ENCODE peak calls at places on chromosomes 4 and X, in five cellular contexts. One of them, this sample, is unnamed. For H3K4me1, the result is how much of the 10 kb centered on the place peaks cover.

GRCh38 chrX:24201216-24201615 is 51.7 kb downstream of the ZFX start:
- DNase-seq in heart right ventricle: no peak
- DNase-seq in mammary epithelial cell: peak
- DNase-seq in suprapubic skin: no peak
- DNase-seq in aorta: no peak
- DNase-seq in this sample: peak

GRCh38 chrX:74383611-74384010 is 37.7 kb upstream of the SLC16A2 start:
- DNase-seq in aorta: no peak
- DNase-seq in mammary epithelial cell: peak
- DNase-seq in heart right ventricle: peak
- DNase-seq in suprapubic skin: no peak
- DNase-seq in this sample: peak

GRCh38 chr4:29861307-29861706 is 858.9 kb upstream of the PCDH7 start:
- DNase-seq in suprapubic skin: no peak
- DNase-seq in aorta: no peak
- DNase-seq in heart right ventricle: no peak
- DNase-seq in mammary epithelial cell: no peak
- DNase-seq in this sample: no peak

GRCh38 chrX:136780738-136781137 is at the start of gene ARHGEF6:
- DNase-seq in suprapubic skin: no peak
- DNase-seq in aorta: no peak
- DNase-seq in mammary epithelial cell: no peak
- DNase-seq in heart right ventricle: no peak
- DNase-seq in this sample: no peak

GRCh38 chr4:39047691-39048090 is 14.3 kb upstream of the KLHL5 start:
- DNase-seq in heart right ventricle: no peak
- DNase-seq in aorta: no peak
- DNase-seq in mammary epithelial cell: no peak
- DNase-seq in suprapubic skin: no peak
- DNase-seq in this sample: no peak

GRCh38 chrX:133580630-133581029 is 165.3 kb upstream of the GPC4 start:
- DNase-seq in mammary epithelial cell: no peak
- DNase-seq in suprapubic skin: no peak
- DNase-seq in aorta: no peak
- DNase-seq in heart right ventricle: no peak
- DNase-seq in this sample: peak

GRCh38 chrX:38138157-38138556 is 82.5 kb downstream of the SRPX start:
- DNase-seq in suprapubic skin: no peak
- DNase-seq in aorta: no peak
- DNase-seq in mammary epithelial cell: no peak
- DNase-seq in heart right ventricle: no peak
- DNase-seq in this sample: no peak

GRCh38 chr4:188976644-188977115 is 837.4 kb downstream of the TRIML1 start:
- DNase-seq in suprapubic skin: no peak
- DNase-seq in aorta: no peak
- DNase-seq in heart right ventricle: no peak
- DNase-seq in mammary epithelial cell: peak
- DNase-seq in this sample: peak

GRCh38 chr4:100876546-100876945 is 358.7 kb upstream of the EMCN start:
- DNase-seq in mammary epithelial cell: no peak
- DNase-seq in suprapubic skin: no peak
- DNase-seq in aorta: no peak
- DNase-seq in heart right ventricle: no peak
- DNase-seq in this sample: peak

GRCh38 chr4:187993827-187994226 is 1.7 kb upstream of the ZFP42 start:
- DNase-seq in aorta: no peak
- DNase-seq in mammary epithelial cell: no peak
- DNase-seq in heart right ventricle: no peak
- DNase-seq in suprapubic skin: no peak
- DNase-seq in this sample: no peak

GRCh38 chr4:150306719-150307118 is 228.5 kb downstream of the DCLK2 start:
- DNase-seq in mammary epithelial cell: no peak
- DNase-seq in heart right ventricle: no peak
- DNase-seq in suprapubic skin: no peak
- DNase-seq in aorta: no peak
- DNase-seq in this sample: no peak

GRCh38 chrX:148956352-148956751 is 455.9 kb downstream of the AFF2 start:
- DNase-seq in heart right ventricle: no peak
- DNase-seq in suprapubic skin: no peak
- DNase-seq in aorta: no peak
- DNase-seq in mammary epithelial cell: no peak
- DNase-seq in this sample: no peak

GRCh38 chr4:87465739-87466366 is 43.5 kb downstream of the NUDT9 start:
- DNase-seq in suprapubic skin: no peak
- DNase-seq in heart right ventricle: no peak
- DNase-seq in aorta: no peak
- DNase-seq in mammary epithelial cell: peak
- DNase-seq in this sample: no peak

GRCh38 chrX:103774070-103774642 is 2.5 kb upstream of the PLP1 start:
- DNase-seq in aorta: no peak
- DNase-seq in heart right ventricle: no peak
- DNase-seq in suprapubic skin: no peak
- DNase-seq in mammary epithelial cell: peak
- DNase-seq in this sample: no peak

GRCh38 chr4:80306255-80306654 is 29.3 kb upstream of the CFAP299 start:
- DNase-seq in aorta: no peak
- DNase-seq in heart right ventricle: no peak
- DNase-seq in suprapubic skin: no peak
- DNase-seq in mammary epithelial cell: peak
- DNase-seq in this sample: peak

GRCh38 chrX:41447897-41448296 is 754 bp downstream of the NYX start:
- DNase-seq in mammary epithelial cell: no peak
- DNase-seq in suprapubic skin: no peak
- DNase-seq in aorta: no peak
- DNase-seq in heart right ventricle: no peak
- DNase-seq in this sample: no peak

GRCh38 chr4:78477276-78477675 is 74.3 kb upstream of the ANXA3 start:
- DNase-seq in heart right ventricle: no peak
- DNase-seq in mammary epithelial cell: peak
- DNase-seq in suprapubic skin: no peak
- DNase-seq in aorta: no peak
- DNase-seq in this sample: peak

GRCh38 chrX:18873189-18873791 is 110.6 kb downstream of the PHKA2 start:
- DNase-seq in suprapubic skin: no peak
- DNase-seq in mammary epithelial cell: peak
- DNase-seq in aorta: peak
- DNase-seq in heart right ventricle: peak
- DNase-seq in this sample: peak

GRCh38 chr4:151771664-151772063 is 10.9 kb upstream of the GATB start:
- DNase-seq in suprapubic skin: no peak
- DNase-seq in heart right ventricle: no peak
- DNase-seq in aorta: no peak
- DNase-seq in mammary epithelial cell: no peak
- DNase-seq in this sample: no peak

GRCh38 chrX:103879339-103879738 is 47.3 kb upstream of the RAB9B start:
- DNase-seq in suprapubic skin: no peak
- DNase-seq in mammary epithelial cell: peak
- DNase-seq in heart right ventricle: no peak
- DNase-seq in aorta: no peak
- DNase-seq in this sample: peak

GRCh38 chrX:150148749-150149672 is 210.7 kb upstream of the EOLA2 start:
- DNase-seq in aorta: no peak
- DNase-seq in suprapubic skin: no peak
- DNase-seq in mammary epithelial cell: no peak
- DNase-seq in heart right ventricle: no peak
- DNase-seq in this sample: no peak

GRCh38 chrX:276588-277171 is 4.5 kb upstream of the PLCXD1 start:
- DNase-seq in mammary epithelial cell: peak
- DNase-seq in suprapubic skin: peak
- DNase-seq in heart right ventricle: peak
- DNase-seq in aorta: peak
- DNase-seq in this sample: peak

GRCh38 chr4:159070742-159071141 is 32.1 kb upstream of the RAPGEF2 start:
- DNase-seq in mammary epithelial cell: peak
- DNase-seq in suprapubic skin: no peak
- DNase-seq in heart right ventricle: no peak
- DNase-seq in aorta: no peak
- DNase-seq in this sample: no peak

GRCh38 chr4:6112606-6113290 is 87.6 kb downstream of the JAKMIP1 start:
- DNase-seq in suprapubic skin: peak
- DNase-seq in mammary epithelial cell: no peak
- DNase-seq in aorta: no peak
- DNase-seq in heart right ventricle: no peak
- DNase-seq in this sample: no peak

GRCh38 chr4:105714071-105714521 is 5.5 kb downstream of the GSTCD start:
- DNase-seq in aorta: no peak
- DNase-seq in heart right ventricle: no peak
- DNase-seq in suprapubic skin: no peak
- DNase-seq in mammary epithelial cell: peak
- DNase-seq in this sample: peak

GRCh38 chr4:152156448-152156847 is 379.4 kb downstream of the FBXW7 start:
- DNase-seq in heart right ventricle: peak
- DNase-seq in mammary epithelial cell: no peak
- DNase-seq in suprapubic skin: no peak
- DNase-seq in aorta: no peak
- DNase-seq in this sample: no peak

GRCh38 chr4:153159016-153159415 is 45.2 kb upstream of the TRIM2 start:
- DNase-seq in heart right ventricle: no peak
- DNase-seq in suprapubic skin: no peak
- DNase-seq in mammary epithelial cell: no peak
- DNase-seq in aorta: no peak
- DNase-seq in this sample: no peak

GRCh38 chr4:124684301-124684700 is 28.2 kb downstream of the ANKRD50 start:
- DNase-seq in heart right ventricle: no peak
- DNase-seq in mammary epithelial cell: peak
- DNase-seq in suprapubic skin: no peak
- DNase-seq in aorta: no peak
- DNase-seq in this sample: peak

GRCh38 chrX:19708683-19709082 is 178.7 kb downstream of the SH3KBP1 start:
- DNase-seq in aorta: no peak
- DNase-seq in mammary epithelial cell: no peak
- DNase-seq in suprapubic skin: no peak
- DNase-seq in heart right ventricle: no peak
- DNase-seq in this sample: no peak

GRCh38 chr4:159871141-159871540 is 768.3 kb downstream of the RAPGEF2 start:
- DNase-seq in heart right ventricle: no peak
- DNase-seq in aorta: no peak
- DNase-seq in suprapubic skin: no peak
- DNase-seq in mammary epithelial cell: peak
- DNase-seq in this sample: no peak

GRCh38 chrX:69221239-69222102 is 56.2 kb upstream of the PJA1 start:
- DNase-seq in heart right ventricle: no peak
- DNase-seq in suprapubic skin: no peak
- DNase-seq in mammary epithelial cell: no peak
- DNase-seq in aorta: no peak
- DNase-seq in this sample: no peak

GRCh38 chr4:6071191-6071958 is 53.1 kb upstream of the C4orf50 start:
- DNase-seq in aorta: peak
- DNase-seq in mammary epithelial cell: no peak
- DNase-seq in suprapubic skin: no peak
- DNase-seq in heart right ventricle: no peak
- DNase-seq in this sample: no peak

DNA sequence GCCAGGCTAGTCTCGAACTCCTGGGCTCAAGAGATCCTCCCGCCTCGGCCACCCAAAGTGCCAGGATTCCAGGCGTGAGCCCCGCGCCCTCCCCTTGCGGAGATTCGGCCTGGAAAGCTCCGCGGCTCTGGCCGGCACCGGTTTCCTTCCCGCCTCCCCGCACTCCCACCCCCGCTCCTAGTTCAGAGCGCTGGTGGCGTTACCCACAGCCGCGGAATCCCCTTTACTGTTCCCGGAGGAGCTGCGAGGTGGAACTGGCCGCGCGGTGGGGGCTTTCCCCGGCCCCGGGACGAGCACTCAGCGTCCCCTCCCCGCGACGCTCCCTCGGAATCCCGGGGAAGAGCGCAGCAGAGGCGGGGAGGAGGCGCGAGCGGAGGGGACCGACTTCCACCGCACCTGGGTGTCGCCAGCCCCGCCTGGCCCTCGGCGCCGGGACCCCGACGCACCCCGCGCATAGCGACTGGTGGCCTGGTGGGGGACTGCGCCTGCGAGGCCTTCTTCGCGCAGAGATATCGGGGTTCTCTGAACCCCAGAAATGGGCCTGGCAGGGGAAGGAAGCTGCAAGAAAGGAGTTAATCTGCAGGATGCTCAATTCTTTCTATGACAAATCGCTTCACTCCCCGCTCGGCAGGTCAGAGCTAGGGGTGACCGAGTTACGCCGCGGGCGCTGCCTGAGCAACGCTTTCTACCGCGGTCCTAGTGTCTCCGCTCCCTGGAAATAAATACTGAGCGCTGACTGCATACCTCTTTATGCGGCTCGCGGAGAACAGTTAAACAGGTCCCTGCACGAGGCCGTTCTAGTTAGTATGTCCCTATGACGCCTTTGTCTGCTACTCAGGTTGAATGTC is 14.6 kb upstream of the SLC25A4 start:
- DNase-seq in suprapubic skin: no peak
- DNase-seq in heart right ventricle: peak
- DNase-seq in mammary epithelial cell: peak
- DNase-seq in aorta: peak
- DNase-seq in this sample: no peak
- H3K4me1 ChIP-seq in suprapubic skin: under half
- H3K4me1 ChIP-seq in heart right ventricle: under half
- H3K4me1 ChIP-seq in mammary epithelial cell: under half
- H3K4me1 ChIP-seq in aorta: under half
- H3K4me1 ChIP-seq in this sample: under half

GRCh38 chr4:1329408-1330371 is 17.3 kb upstream of the UVSSA start:
- DNase-seq in mammary epithelial cell: peak
- DNase-seq in heart right ventricle: no peak
- DNase-seq in aorta: no peak
- DNase-seq in suprapubic skin: no peak
- DNase-seq in this sample: peak
- H3K27ac ChIP-seq in mammary epithelial cell: peak
- H3K27ac ChIP-seq in heart right ventricle: no peak
- H3K27ac ChIP-seq in aorta: no peak
- H3K27ac ChIP-seq in suprapubic skin: no peak
- H3K27ac ChIP-seq in this sample: no peak

GRCh38 chr4:183926950-183927349 is 21.8 kb downstream of the STOX2 start:
- DNase-seq in heart right ventricle: no peak
- DNase-seq in mammary epithelial cell: no peak
- DNase-seq in aorta: no peak
- DNase-seq in suprapubic skin: no peak
- DNase-seq in this sample: no peak
- H3K4me1 ChIP-seq in heart right ventricle: under half
- H3K4me1 ChIP-seq in mammary epithelial cell: under half
- H3K4me1 ChIP-seq in aorta: under half
- H3K4me1 ChIP-seq in suprapubic skin: under half
- H3K4me1 ChIP-seq in this sample: under half

DNA sequence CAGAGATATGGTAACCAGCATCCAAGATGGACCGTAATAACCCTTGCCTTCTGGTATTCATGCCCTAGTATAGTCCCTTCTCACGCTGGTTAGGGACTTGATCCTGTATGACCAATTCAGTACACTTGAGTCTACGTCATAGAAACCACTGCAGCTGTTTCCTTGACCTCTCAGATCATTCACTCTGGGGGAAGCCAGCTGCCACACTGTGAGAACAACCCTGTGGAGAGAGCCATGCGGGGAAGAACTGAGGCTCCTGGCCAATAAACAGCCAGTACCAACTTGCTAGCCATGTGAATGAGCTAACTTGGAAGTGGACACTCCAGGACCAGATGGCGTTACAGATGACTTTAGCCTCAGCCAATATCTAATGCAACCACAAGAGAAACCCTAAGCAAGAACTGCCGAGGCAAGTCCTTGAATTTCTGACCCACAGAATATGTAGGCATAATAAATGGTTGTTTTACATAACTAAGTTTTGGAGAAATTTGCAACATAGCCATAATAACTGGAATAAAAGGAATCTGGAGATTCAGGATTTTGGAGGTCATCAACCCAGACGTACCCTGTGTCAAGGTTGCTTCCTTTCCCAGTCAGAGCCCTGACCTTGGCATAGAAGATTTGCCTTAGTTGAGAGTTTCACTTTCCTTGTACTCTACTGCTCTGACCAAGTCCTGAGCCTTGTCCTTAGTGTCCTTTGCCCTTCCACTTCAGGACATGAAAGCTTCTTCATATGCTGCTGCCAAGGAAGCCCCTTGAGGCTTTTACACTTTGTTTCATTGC is 87.3 kb upstream of the ZNF81 start:
- DNase-seq in mammary epithelial cell: no peak
- DNase-seq in heart right ventricle: no peak
- DNase-seq in aorta: no peak
- DNase-seq in suprapubic skin: no peak
- DNase-seq in this sample: no peak
- H3K27ac ChIP-seq in mammary epithelial cell: no peak
- H3K27ac ChIP-seq in heart right ventricle: no peak
- H3K27ac ChIP-seq in aorta: no peak
- H3K27ac ChIP-seq in suprapubic skin: no peak
- H3K27ac ChIP-seq in this sample: no peak

This sample was measured in foreskin keratinocyte.